ENCODE peak calls at places on chromosomes 6 and 20, in four cellular contexts. W, M, X and Y are unnamed samples.

GRCh38 chr20:31883829-31884228 is 13.4 kb downstream of the TTLL9 start:
- DNase-seq in W (no peak), M (no peak), X (no peak), Y (no peak)

GRCh38 chr20:35820715-35821114 is 48.9 kb downstream of the PHF20 start:
- DNase-seq in W (peak), M (peak), X (no peak), Y (no peak)

GRCh38 chr6:110976575-110976974 is 5.3 kb upstream of the RPF2 start:
- DNase-seq in W (no peak), M (no peak), X (no peak), Y (no peak)

GRCh38 chr6:143149771-143150170 is 89.1 kb downstream of the AIG1 start:
- DNase-seq in W (no peak), M (peak), X (no peak), Y (no peak)

GRCh38 chr6:148203281-148203925 is 139.2 kb upstream of the SASH1 start:
- DNase-seq in W (peak), M (peak), X (no peak), Y (peak)

GRCh38 chr6:64280569-64280968 is 645.0 kb downstream of the PHF3 start:
- DNase-seq in W (peak), M (no peak), X (no peak), Y (no peak)

GRCh38 chr20:36792422-36792821 is 18.9 kb upstream of the DSN1 start:
- DNase-seq in W (peak), M (peak), X (no peak), Y (peak)

GRCh38 chr6:11934638-11935037 is 77.5 kb upstream of the HIVEP1 start:
- DNase-seq in W (no peak), M (no peak), X (no peak), Y (no peak)

GRCh38 chr6:151082079-151082478 is 157.7 kb upstream of the AKAP12 start:
- DNase-seq in W (no peak), M (no peak), X (no peak), Y (no peak)

GRCh38 chr6:139628220-139628619 is 253.8 kb upstream of the CITED2 start:
- DNase-seq in W (no peak), M (no peak), X (no peak), Y (no peak)

GRCh38 chr20:1317545-1318255 is 11.2 kb downstream of the SDCBP2 start:
- DNase-seq in W (no peak), M (no peak), X (no peak), Y (no peak)

GRCh38 chr20:48189177-48189576 is 403.9 kb upstream of the SULF2 start:
- DNase-seq in W (peak), M (no peak), X (no peak), Y (no peak)

GRCh38 chr6:130778946-130779657 is 48.1 kb upstream of the SMLR1 start:
- DNase-seq in W (peak), M (peak), X (no peak), Y (peak)

GRCh38 chr20:57593134-57593886 is 26.9 kb downstream of the ZBP1 start:
- DNase-seq in W (no peak), M (no peak), X (no peak), Y (no peak)

GRCh38 chr6:164826831-164827468 is 482.5 kb downstream of the C6orf118 start:
- DNase-seq in W (no peak), M (no peak), X (no peak), Y (no peak)

GRCh38 chr6:149043476-149044130 is 273.9 kb upstream of the TAB2 start:
- DNase-seq in W (no peak), M (peak), X (no peak), Y (no peak)

GRCh38 chr6:169233832-169234231 is 19.8 kb downstream of the THBS2 start:
- DNase-seq in W (no peak), M (no peak), X (no peak), Y (no peak)

GRCh38 chr6:112016335-112016734 is 37.6 kb upstream of the CCN6 start:
- DNase-seq in W (no peak), M (no peak), X (no peak), Y (no peak)

GRCh38 chr6:43020847-43021246 is 576 bp upstream of the RRP36 start:
- DNase-seq in W (no peak), M (no peak), X (no peak), Y (no peak)

GRCh38 chr20:3168079-3168828 is 5.1 kb downstream of the LZTS3 start:
- DNase-seq in W (no peak), M (no peak), X (no peak), Y (no peak)

GRCh38 chr20:2834401-2834800 is 6.1 kb downstream of the PCED1A start:
- DNase-seq in W (no peak), M (no peak), X (no peak), Y (no peak)

DNA sequence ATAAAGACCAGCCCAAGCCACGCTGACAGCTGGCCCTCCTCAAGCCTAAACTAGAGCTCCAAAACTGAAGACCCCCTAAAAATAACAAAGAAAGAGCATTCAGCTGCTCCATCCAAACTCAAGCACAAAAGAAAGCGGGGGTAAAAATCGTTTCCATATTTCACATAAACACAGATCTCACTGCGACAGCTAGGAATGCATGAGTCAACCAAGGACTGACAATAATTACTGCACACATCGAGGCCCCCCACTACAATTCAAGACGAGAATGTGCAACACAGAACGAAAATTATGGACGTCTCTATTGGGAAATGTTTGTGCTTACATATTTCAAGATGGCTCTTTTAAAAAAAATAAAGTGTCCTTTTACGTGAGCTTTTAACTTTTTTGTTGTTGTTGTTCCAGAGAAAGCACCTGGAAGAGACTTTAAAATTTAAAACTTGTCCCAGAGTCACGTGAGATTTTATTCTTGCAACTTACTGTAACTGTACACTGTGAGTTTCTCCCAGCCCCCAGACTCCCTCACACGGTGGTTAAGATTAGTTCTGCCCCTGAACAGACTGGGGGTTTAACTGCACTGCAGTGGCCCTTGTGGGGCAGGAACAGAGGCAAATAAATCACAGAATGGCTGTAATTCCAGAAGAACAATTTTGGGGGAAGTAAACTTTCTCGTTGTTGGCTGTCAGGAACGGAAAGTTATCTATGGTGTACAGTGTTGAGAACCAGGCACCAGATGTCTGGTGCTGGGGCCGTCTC is 30.9 kb downstream of the CNKSR3 start:
- DNase-seq in W (peak), M (peak), X (no peak), Y (no peak)
- H3K4me3 ChIP-seq in W (no peak), M (peak), X (no peak), Y (peak)

GRCh38 chr6:32862725-32863124 is 8.7 kb downstream of the PSMB9 start:
- DNase-seq in W (no peak), M (no peak), X (no peak), Y (no peak)

GRCh38 chr6:32865724-32866443 is 11.9 kb downstream of the PSMB9 start:
- DNase-seq in W (no peak), M (no peak), X (no peak), Y (no peak)

GRCh38 chr6:32867022-32867477 is 13.1 kb downstream of the PSMB9 start:
- DNase-seq in W (no peak), M (no peak), X (no peak), Y (no peak)

GRCh38 chr6:32868257-32868788 is 14.3 kb downstream of the PSMB9 start:
- DNase-seq in W (peak), M (peak), X (peak), Y (no peak)

DNA sequence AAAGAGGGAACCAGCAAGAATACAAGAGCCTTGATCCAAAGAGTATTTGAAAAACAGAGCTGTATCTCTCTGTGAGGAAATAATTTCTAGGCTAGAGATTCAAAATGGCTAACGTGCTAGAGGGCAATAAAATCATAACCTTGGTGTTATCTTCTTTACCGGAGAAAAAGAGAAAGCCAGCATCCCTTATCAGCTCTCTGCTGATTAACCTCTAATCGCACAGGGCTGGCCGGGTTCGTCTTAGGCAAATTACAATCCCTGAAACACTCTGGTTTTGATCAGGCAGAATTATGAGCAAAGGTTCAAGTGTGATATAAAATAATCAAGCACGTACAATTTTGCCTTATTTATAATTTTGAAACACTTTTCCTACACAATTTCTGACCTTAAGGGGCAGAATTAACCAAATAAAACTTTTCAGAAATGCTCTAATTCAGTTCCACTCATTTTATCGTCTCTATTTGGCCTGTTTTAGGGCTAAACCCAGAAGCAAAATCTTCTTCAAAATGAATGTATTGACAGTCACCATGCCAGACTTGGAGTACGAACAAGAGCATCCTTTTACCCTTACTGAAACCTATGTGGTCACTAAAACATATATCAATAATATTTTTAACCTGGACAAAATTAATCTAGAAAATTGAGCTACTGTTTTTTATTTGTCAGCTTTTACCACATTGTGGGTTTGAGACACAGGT is 13.7 kb downstream of the PSMB9 start:
- DNase-seq in W (no peak), M (no peak), X (no peak), Y (no peak)
- H3K4me3 ChIP-seq in W (no peak), M (no peak), X (no peak), Y (no peak)

GRCh38 chr6:135224037-135224647 is 43.0 kb downstream of the MYB start:
- DNase-seq in W (no peak), M (no peak), X (no peak), Y (no peak)

GRCh38 chr6:135222623-135223022 is 41.5 kb downstream of the MYB start:
- DNase-seq in W (no peak), M (no peak), X (no peak), Y (no peak)

GRCh38 chr6:135221505-135221904 is 40.4 kb downstream of the MYB start:
- DNase-seq in W (no peak), M (no peak), X (no peak), Y (no peak)

GRCh38 chr6:135219346-135219745 is 38.2 kb downstream of the MYB start:
- DNase-seq in W (no peak), M (no peak), X (no peak), Y (no peak)

DNA sequence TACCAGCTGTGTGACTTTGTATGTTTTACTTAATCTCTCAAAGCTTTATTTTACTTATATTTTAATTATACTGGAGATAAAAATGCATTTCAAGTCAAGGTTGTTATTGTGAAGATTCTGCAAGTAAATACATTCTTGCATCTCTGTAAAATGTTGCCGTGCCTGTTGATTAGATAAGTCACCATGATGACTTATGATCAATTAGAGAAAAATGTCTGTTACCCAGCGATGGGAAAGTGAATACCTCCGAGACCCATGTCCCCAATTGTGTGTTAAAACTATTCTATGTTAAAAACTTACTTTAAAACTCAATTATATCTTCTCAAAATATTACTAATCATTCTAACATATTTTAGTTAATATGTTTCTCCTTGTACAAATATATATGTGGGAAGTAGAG is 39.9 kb downstream of the MYB start:
- DNase-seq in W (no peak), M (no peak), X (no peak), Y (no peak)
- H3K4me3 ChIP-seq in W (no peak), M (no peak), X (no peak), Y (no peak)

DNA sequence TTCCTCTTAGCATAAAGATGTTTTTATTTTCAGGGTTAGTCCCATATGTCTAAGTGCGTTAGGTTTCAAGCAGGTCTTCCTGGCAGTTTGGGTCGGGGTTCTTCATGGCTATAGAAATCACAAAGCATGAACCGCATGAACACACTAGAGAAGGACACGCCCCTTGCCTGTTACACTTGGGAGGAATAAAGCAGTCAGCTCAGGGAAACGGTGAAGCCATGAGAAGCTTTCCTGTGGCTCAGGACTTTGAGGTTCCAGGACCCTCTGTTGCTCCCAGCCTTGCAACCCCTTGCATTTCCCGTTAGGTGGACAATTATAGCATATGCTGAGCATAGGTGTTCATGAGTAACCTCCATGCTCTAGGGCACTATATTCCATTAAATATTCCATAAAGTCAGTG is 96.7 kb downstream of the SYCP2 start:
- DNase-seq in W (no peak), M (no peak), X (no peak), Y (no peak)
- H3K4me3 ChIP-seq in W (no peak), M (no peak), X (no peak), Y (no peak)

DNA sequence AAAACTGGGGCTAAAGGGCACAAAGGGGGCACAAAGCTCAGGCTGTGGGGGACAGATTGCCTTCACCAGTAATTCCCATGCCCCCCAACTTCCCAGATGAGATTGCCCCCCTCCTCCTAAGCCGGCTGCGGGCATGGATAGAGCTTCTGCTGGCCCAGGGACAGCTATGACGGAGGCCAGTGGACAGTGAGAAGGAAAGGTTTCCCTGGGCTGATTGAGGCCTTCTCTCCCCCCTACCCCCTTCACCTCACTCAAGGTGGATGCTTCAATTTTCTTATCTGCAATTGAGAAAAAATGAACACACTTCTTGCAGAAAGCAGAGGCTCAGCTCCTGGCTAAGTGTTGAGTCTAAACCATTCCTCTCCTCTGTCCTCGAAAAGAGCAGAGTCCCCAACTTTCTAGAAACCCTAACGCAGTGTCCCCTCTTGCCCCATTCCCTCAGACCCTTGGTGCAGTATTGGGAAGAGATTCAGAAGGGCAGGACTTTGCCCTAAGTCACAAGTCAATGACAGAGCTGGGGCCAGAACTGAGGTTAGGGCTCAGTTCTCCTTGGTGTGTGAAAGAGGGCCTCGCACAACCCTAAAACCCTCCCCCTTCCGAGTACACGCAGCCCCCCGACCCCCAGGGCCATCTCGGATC is 808 bp downstream of the SDC4 start:
- DNase-seq in W (no peak), M (peak), X (no peak), Y (no peak)
- H3K4me3 ChIP-seq in W (peak), M (peak), X (peak), Y (peak)

GRCh38 chr6:125746019-125746414 is 3.4 kb upstream of the HEY2 start:
- DNase-seq in W (no peak), M (no peak), X (no peak), Y (no peak)
- H3K4me3 ChIP-seq in W (no peak), M (no peak), X (no peak), Y (no peak)

DNA sequence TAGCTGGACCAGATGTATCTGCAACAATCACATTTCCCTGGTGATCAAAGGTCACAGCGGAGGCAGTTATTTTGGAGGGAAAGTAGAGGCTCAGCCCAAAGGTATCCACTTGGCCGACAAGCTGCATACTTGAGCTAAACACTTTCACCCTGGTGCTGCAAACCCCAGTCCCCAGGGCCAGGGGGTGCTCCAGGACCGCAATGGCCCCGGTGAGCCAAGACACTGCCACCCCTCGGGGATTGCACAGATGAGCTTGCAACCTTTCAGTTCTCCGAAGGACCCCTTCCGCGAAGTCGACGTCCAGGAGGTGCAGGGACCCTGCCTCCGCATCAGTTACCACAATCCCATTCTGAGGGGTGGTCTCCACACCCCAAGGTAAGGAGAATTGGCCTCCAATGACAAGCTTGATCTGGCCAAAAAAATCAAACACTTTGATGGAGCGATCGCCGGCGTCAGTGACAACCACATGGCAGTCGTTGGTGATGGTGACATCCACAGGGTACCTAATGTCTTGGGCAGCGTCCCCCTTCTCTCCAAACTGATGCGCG is 823 bp downstream of the NHLRC1 start:
- DNase-seq in W (no peak), M (no peak), X (peak), Y (no peak)
- H3K4me3 ChIP-seq in W (peak), M (no peak), X (peak), Y (peak)

GRCh38 chr20:49284818-49285217 is 7.0 kb upstream of the ZNFX1 start:
- DNase-seq in W (no peak), M (peak), X (no peak), Y (no peak)

GRCh38 chr20:49281913-49282467 is 4.1 kb upstream of the ZNFX1 start:
- DNase-seq in W (no peak), M (no peak), X (no peak), Y (no peak)

GRCh38 chr20:49282584-49283171 is 4.8 kb upstream of the ZNFX1 start:
- DNase-seq in W (no peak), M (peak), X (no peak), Y (no peak)

GRCh38 chr20:49283703-49284625 is 6.1 kb upstream of the ZNFX1 start:
- DNase-seq in W (no peak), M (peak), X (no peak), Y (no peak)

DNA sequence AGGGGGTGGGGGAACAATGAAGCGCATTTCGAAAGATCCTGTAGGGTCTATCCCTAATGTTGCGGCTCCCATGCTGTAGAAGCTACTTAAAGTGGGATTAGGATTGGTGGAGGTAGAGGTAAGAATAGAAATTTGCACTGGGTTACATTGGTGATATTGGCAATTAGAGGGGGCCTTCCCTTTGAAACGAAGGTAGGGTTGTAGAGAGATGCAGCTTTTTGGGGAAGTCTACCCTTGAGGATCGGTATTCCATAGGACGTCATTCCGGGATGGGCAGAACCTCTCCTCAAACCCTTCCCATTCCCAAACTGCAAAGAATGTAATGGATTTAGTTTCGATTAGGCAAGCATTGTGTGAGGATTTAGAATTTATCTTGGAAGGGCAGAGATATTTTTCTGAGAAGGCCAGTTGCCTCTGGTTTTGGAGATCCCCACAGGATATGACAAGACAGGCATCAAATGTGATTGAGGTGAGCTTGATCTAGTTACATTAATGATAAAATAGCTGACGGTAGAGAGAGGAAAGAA is 5.4 kb upstream of the ZNFX1 start:
- DNase-seq in W (no peak), M (peak), X (no peak), Y (no peak)
- H3K4me3 ChIP-seq in W (peak), M (no peak), X (no peak), Y (peak)

GRCh38 chr6:44224978-44225330 is 1.6 kb downstream of the SLC29A1 start:
- DNase-seq in W (no peak), M (no peak), X (no peak), Y (no peak)
- H3K4me3 ChIP-seq in W (no peak), M (no peak), X (no peak), Y (peak)